ENCODE peak calls at places on chromosome 2, in four cellular contexts. E is prostate gland, H is AG04450, N is fibroblast of mammary gland. C is an unnamed sample.

GRCh38 chr2:97868986-97869721 is 126.6 kb downstream of the TMEM131 start:
- DNase-seq in E (no peak), H (peak; percentile 78), N (peak; percentile 95), C (peak; percentile 52)

GRCh38 chr2:50547521-50547920 is 484.4 kb downstream of the NRXN1 start:
- DNase-seq in E (no peak), H (peak; percentile 58), N (no peak), C (no peak)

GRCh38 chr2:108548221-108549003 is 14.1 kb downstream of the LIMS1 start:
- DNase-seq in N (peak; percentile 42), E (no peak), H (no peak), C (no peak)

GRCh38 chr2:200454839-200455801 is 54.7 kb downstream of the KCTD18 start:
- DNase-seq in H (no peak), E (no peak), N (peak; percentile 72), C (no peak)

GRCh38 chr2:23199115-23199918 is 185.7 kb upstream of the KLHL29 start:
- DNase-seq in E (no peak), N (peak; percentile 30), H (no peak), C (no peak)

GRCh38 chr2:214451516-214451915 is 40.7 kb downstream of the VWC2L start:
- DNase-seq in N (no peak), E (no peak), H (no peak), C (no peak)

GRCh38 chr2:99495461-99495860 is 5.6 kb upstream of the REV1 start:
- DNase-seq in N (no peak), E (no peak), H (no peak), C (no peak)

GRCh38 chr2:107062173-107062572 is 176.2 kb upstream of the ST6GAL2 start:
- DNase-seq in H (no peak), E (no peak), N (no peak), C (no peak)

GRCh38 chr2:157444643-157445040 is 753 bp upstream of the CYTIP start:
- DNase-seq in H (no peak), E (no peak), N (no peak), C (no peak)

GRCh38 chr2:101012706-101013181 is 10.7 kb downstream of the RPL31 start:
- DNase-seq in E (peak; percentile 33), H (no peak), N (peak; percentile 57), C (peak; percentile 16)

GRCh38 chr2:56230171-56230570 is 46.4 kb downstream of the CCDC85A start:
- DNase-seq in E (no peak), H (no peak), N (peak; percentile 89), C (no peak)

GRCh38 chr2:204355688-204356087 is 189.6 kb upstream of the PARD3B start:
- DNase-seq in N (no peak), H (no peak), E (no peak), C (no peak)

GRCh38 chr2:63009490-63009889 is 41.1 kb upstream of the OTX1 start:
- DNase-seq in E (no peak), H (no peak), N (no peak), C (no peak)

GRCh38 chr2:64283641-64284371 is 139.6 kb upstream of the PELI1 start:
- DNase-seq in H (no peak), N (peak; percentile 48), E (no peak), C (no peak)

GRCh38 chr2:197310271-197310939 is at the start of gene ANKRD44:
- DNase-seq in N (peak; percentile 64), H (peak; percentile 55), E (peak; percentile 85), C (peak; percentile 52)
- TF ChIP-seq CTCF in N (no peak), H (peak; percentile 10), E (peak; percentile 69), C (no peak)

GRCh38 chr2:126886906-126887280 is 11.8 kb upstream of the TEX51 start:
- DNase-seq in N (no peak), E (no peak), H (no peak), C (no peak)
- H3K4me3 ChIP-seq in N (no peak overlapping the region), E (no peak overlapping the region), H (no peak overlapping the region), C (no peak overlapping the region)

GRCh38 chr2:10267036-10267435 is 35.7 kb upstream of the HPCAL1 start:
- DNase-seq in E (no peak), H (no peak), N (no peak), C (no peak)
- TF ChIP-seq CTCF in E (no peak), H (no peak), N (no peak), C (no peak)

DNA sequence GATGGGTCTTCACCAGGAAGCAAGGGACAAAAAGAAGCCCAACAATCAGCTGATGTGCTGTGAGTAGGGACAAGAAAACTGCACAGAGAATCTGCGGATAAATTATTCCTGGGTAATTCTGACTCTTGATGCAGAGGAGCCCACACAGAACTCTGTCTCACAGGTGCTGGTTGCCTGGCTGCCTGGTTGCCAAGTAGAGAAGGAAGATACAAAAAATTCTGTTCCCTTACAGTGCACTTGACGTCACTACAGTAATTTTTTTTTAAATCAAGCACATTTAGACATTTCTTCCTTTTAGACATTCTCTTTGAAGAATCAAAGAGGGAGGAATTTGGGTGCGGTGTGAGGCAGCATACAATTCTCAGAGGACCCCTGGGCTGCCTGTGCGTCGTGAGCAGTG is 152.1 kb upstream of the SIX3 start:
- DNase-seq in N (no peak), H (no peak), E (no peak), C (no peak)
- H3K4me3 ChIP-seq in N (no peak overlapping the region), H (no peak overlapping the region), E (no peak overlapping the region), C (no peak overlapping the region)

GRCh38 chr2:237132799-237133198 is 47.1 kb downstream of the COPS8 start:
- DNase-seq in H (no peak), N (no peak), E (no peak), C (no peak)
- TF ChIP-seq CTCF in H (peak; percentile 19), N (peak; percentile 21), E (no peak), C (no peak)